ENCODE peak calls at places on chromosome 21, in seven cellular contexts. S, A, H, X, J, C and D are unnamed samples.

GRCh38 chr21:15301014-15301413 is 236.2 kb upstream of the NRIP1 start:
- DNase-seq in S (peak; percentile 44), A (no peak), H (no peak), X (no peak), J (no peak), C (no peak), D (no peak)

GRCh38 chr21:46038871-46039397 is 57.4 kb downstream of the COL6A1 start:
- DNase-seq in S (no peak), A (peak; percentile 67), H (no peak), X (no peak), J (peak; percentile 77), C (no peak), D (no peak)

GRCh38 chr21:39057121-39057520 is 126.1 kb downstream of the PSMG1 start:
- DNase-seq in S (no peak), A (no peak), H (no peak), X (no peak), J (no peak), C (no peak), D (no peak)

GRCh38 chr21:14880922-14881321 is 183.9 kb downstream of the NRIP1 start:
- DNase-seq in S (peak; percentile 18), A (no peak), H (no peak), X (no peak), J (no peak), C (peak; percentile 45), D (no peak)

GRCh38 chr21:38819051-38819718 is 13.5 kb downstream of the ETS2 start:
- DNase-seq in S (no peak), A (no peak), H (no peak), X (no peak), J (no peak), C (no peak), D (no peak)

GRCh38 chr21:16395285-16395684 is 665.5 kb downstream of the USP25 start:
- DNase-seq in S (no peak), A (no peak), H (no peak), X (no peak), J (no peak), C (no peak), D (no peak)

GRCh38 chr21:35475006-35475405 is 425.9 kb upstream of the RUNX1 start:
- DNase-seq in S (no peak), A (no peak), H (no peak), X (no peak), J (no peak), C (no peak), D (no peak)

GRCh38 chr21:15654171-15654570 is 75.6 kb upstream of the USP25 start:
- DNase-seq in S (no peak), A (no peak), H (no peak), X (no peak), J (no peak), C (no peak), D (no peak)

GRCh38 chr21:37039434-37040075 is 33.1 kb downstream of the RIPPLY3 start:
- DNase-seq in S (no peak), A (no peak), H (no peak), X (no peak), J (no peak), C (no peak), D (no peak)

GRCh38 chr21:39087238-39087975 is 95.8 kb downstream of the PSMG1 start:
- DNase-seq in S (no peak), A (no peak), H (no peak), X (no peak), J (peak; percentile 77), C (no peak), D (no peak)

GRCh38 chr21:15688809-15689208 is 41.0 kb upstream of the USP25 start:
- DNase-seq in S (no peak), A (no peak), H (no peak), X (no peak), J (no peak), C (no peak), D (no peak)

GRCh38 chr21:34338226-34338625 is 25.6 kb upstream of the KCNE2 start:
- DNase-seq in S (no peak), A (no peak), H (no peak), X (no peak), J (no peak), C (no peak), D (no peak)

GRCh38 chr21:19607983-19608668 is 1204.5 kb upstream of the TMPRSS15 start:
- DNase-seq in S (peak; percentile 24), A (no peak), H (no peak), X (no peak), J (no peak), C (no peak), D (no peak)

GRCh38 chr21:18522181-18522771 is 118.7 kb upstream of the TMPRSS15 start:
- DNase-seq in S (peak; percentile 10), A (no peak), H (no peak), X (no peak), J (no peak), C (no peak), D (no peak)

GRCh38 chr21:25385912-25386474 is 221.3 kb downstream of the MRPL39 start:
- DNase-seq in S (peak; percentile 83), A (no peak), H (no peak), X (no peak), J (no peak), C (no peak), D (no peak)

GRCh38 chr21:42651515-42652401 is 1.7 kb upstream of the PDE9A start:
- DNase-seq in S (no peak), A (no peak), H (no peak), X (no peak), J (no peak), C (no peak), D (no peak)

GRCh38 chr21:42652527-42653491 is 612 bp upstream of the PDE9A start:
- DNase-seq in S (peak; percentile 76), A (no peak), H (peak; percentile 43), X (peak; percentile 77), J (peak; percentile 79), C (no peak), D (no peak)

GRCh38 chr21:42649122-42650032 is 4.0 kb upstream of the PDE9A start:
- DNase-seq in S (no peak), A (no peak), H (no peak), X (no peak), J (no peak), C (no peak), D (no peak)

GRCh38 chr21:42650033-42650370 is 3.4 kb upstream of the PDE9A start:
- DNase-seq in S (no peak), A (no peak), H (no peak), X (no peak), J (no peak), C (no peak), D (no peak)

DNA sequence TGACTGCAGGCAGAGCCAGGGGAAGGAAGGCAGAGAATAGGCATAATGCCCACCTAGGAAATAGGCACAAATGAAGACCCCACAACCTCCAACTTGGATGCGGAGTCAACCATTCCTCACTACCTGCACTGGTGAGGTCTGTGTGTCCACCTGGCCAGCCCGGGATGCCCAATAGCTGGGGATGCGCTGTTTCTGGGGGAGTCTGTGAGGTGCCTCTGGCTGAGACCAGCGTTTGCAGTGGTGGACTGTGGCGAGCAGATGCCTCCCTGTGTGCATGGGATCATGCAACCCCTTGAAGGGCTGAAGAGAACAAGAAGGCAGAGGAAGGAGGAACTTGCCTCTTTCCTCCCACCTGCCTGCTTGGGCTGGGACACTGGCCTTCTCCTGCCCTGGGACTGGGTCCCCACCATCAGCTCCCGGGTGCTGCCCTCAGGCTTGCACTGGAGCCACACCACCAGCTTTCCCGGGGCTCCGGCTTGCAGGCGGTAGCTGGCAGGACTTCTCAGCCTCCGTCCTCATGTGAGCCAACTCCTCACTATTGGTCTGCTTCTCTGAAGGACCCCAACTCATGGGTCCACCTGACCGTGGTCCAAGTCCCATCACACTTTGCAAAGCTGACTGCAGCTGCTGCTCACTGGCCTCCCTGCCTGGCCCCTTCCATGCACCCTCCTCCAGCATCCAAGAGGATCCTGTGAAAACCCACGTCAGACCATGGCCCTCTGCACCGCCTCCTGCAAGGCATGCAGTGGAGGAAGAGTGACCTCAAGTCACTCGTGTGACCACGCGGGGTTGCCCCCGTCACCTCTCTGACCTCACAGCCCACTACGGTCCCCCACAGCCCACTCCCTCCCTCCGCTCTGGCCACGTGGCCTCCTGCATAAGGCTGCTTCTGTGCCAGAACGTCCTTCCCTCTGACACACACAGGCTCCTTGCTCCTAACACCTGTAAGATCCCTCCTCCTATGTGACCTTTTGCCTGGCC is 2.7 kb upstream of the PDE9A start:
- DNase-seq in S (no peak), A (no peak), H (no peak), X (no peak), J (no peak), C (no peak), D (no peak)
- H3K27ac ChIP-seq in S (no peak overlapping the region), A (no peak overlapping the region), H (no peak overlapping the region), X (no peak overlapping the region), J (no peak overlapping the region), C (no peak overlapping the region), D (no peak overlapping the region)

DNA sequence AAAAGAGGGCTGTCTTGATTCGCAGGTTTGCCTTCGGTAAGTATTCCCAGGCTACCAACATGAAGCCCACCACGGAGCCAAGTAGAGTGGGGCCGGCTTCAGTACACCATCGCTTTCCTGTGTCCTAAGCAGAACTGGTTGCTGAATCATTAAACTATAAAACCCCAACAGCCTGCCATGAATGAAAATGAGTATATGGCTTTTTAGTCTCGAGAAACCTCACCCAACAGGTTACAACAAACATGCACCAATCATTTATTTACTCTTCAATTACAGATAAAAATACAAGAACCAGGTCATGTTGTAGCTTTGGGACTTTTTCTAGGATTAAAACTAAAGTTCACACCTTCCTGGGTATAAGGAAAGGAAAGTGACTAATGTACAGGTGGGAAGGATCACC is 7.6 kb downstream of the TMPRSS2 start:
- DNase-seq in S (no peak), A (no peak), H (no peak), X (no peak), J (no peak), C (no peak), D (no peak)
- H3K4me1 ChIP-seq in S (no peaks in the 10 kb centered on the region), A (no peaks in the 10 kb centered on the region), H (no peaks in the 10 kb centered on the region), X (peaks cover 9% of the 10 kb centered on the region), J (peaks cover 2% of the 10 kb centered on the region), C (no peaks in the 10 kb centered on the region), D (no peaks in the 10 kb centered on the region)

GRCh38 chr21:43596616-43597015 is 62.7 kb downstream of the HSF2BP start:
- DNase-seq in S (no peak), A (no peak), H (no peak), X (no peak), J (no peak), C (no peak), D (no peak)
- H3K27ac ChIP-seq in S (no peak overlapping the region), A (no peak overlapping the region), H (no peak overlapping the region), X (no peak overlapping the region), J (no peak overlapping the region), C (peak overlapping the region; percentile 70), D (no peak overlapping the region)

DNA sequence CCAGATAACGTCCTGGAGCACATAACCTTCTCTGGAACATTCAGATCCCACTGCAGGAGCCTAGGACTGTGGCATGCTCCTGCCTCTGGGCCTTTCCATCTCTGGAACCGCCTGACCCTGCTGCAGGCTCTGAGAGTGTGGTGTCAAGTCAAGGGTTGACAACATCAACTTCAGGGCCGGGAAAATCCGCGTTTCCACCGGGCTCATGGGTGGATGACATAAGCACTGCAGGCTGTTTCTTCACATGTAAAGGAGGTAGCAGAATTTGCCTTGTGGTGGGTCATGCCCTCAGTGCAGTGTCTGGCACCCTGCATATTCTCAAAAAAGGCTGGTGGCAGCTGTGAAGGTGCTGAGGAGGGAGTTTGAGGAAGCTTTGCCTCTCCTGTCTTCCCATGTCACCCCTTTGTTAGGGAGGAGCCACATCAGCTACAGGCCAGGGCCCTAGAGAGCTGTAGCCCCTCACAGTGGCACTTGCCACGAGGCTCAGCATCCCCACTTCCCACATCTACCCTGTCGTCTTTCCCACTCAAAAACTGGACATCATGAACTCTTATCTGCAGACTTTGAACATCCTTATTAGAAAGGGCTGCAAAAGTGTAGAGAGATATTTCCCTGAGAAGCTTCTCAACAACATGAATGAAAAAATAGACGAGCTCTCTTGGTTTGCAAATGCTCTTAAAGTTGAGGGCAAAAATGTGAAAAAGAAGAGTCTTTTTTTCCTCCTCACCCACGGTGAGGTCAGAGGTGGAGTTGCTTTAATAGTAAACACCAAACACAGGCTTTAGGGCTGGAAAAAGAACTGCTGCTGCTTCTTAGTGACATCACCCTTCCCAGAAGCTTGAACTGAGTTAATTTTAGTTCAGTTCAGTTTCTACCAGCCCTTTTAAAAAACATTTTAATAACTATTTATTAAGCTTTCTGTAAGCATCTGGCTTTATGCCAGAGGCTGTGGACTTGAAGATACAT is 121.3 kb downstream of the HUNK start:
- DNase-seq in S (no peak), A (no peak), H (no peak), X (no peak), J (no peak), C (no peak), D (no peak)
- H3K4me1 ChIP-seq in S (no peaks in the 10 kb centered on the region), A (no peaks in the 10 kb centered on the region), H (peaks cover 8% of the 10 kb centered on the region), X (peaks cover 3% of the 10 kb centered on the region), J (no peaks in the 10 kb centered on the region), C (no peaks in the 10 kb centered on the region), D (no peaks in the 10 kb centered on the region)